ENCODE peak calls at places on chromosomes 6 and 20, in four cellular contexts. One of them, this sample, is unnamed.
A peak's percentile ranks its signal among the peaks of the same experiment; 100 is the strongest.

GRCh38 chr20:6094565-6094964 is 28.3 kb downstream of the FERMT1 start:
- DNase-seq in T-cell: no peak
- DNase-seq in glomerular endothelial cell: no peak
- DNase-seq in GM04504: no peak
- DNase-seq in this sample: no peak

GRCh38 chr20:34254979-34255378 is 13.8 kb downstream of the ASIP start:
- DNase-seq in T-cell: no peak
- DNase-seq in glomerular endothelial cell: no peak
- DNase-seq in GM04504: no peak
- DNase-seq in this sample: no peak

GRCh38 chr6:18350271-18350670 is 36.9 kb upstream of the RNF144B start:
- DNase-seq in T-cell: no peak
- DNase-seq in glomerular endothelial cell: no peak
- DNase-seq in GM04504: no peak
- DNase-seq in this sample: no peak

GRCh38 chr6:4280031-4280430 is 144.7 kb upstream of the ECI2 start:
- DNase-seq in T-cell: no peak
- DNase-seq in glomerular endothelial cell: no peak
- DNase-seq in GM04504: no peak
- DNase-seq in this sample: no peak

GRCh38 chr6:15985354-15985995 is 143.4 kb upstream of the MYLIP start:
- DNase-seq in T-cell: no peak
- DNase-seq in glomerular endothelial cell: no peak
- DNase-seq in GM04504: no peak
- DNase-seq in this sample: no peak

GRCh38 chr6:16324622-16325225 is 86.3 kb downstream of the GMPR start:
- DNase-seq in T-cell: no peak
- DNase-seq in glomerular endothelial cell: no peak
- DNase-seq in GM04504: no peak
- DNase-seq in this sample: no peak

GRCh38 chr20:909641-910040 is 6.5 kb downstream of the ANGPT4 start:
- DNase-seq in T-cell: no peak
- DNase-seq in glomerular endothelial cell: no peak
- DNase-seq in GM04504: no peak
- DNase-seq in this sample: no peak

GRCh38 chr20:16317445-16318362 is 255.5 kb downstream of the KIF16B start:
- DNase-seq in T-cell: no peak
- DNase-seq in glomerular endothelial cell: no peak
- DNase-seq in GM04504: no peak
- DNase-seq in this sample: no peak

GRCh38 chr6:43231053-43231452 is 1.8 kb upstream of the DNPH1 start:
- DNase-seq in T-cell: no peak
- DNase-seq in glomerular endothelial cell: no peak
- DNase-seq in GM04504: no peak
- DNase-seq in this sample: no peak

GRCh38 chr6:109531446-109531845 is 48.4 kb upstream of the ZBTB24 start:
- DNase-seq in T-cell: no peak
- DNase-seq in glomerular endothelial cell: no peak
- DNase-seq in GM04504: no peak
- DNase-seq in this sample: no peak

GRCh38 chr6:46940433-46941226 is 18.9 kb upstream of the ADGRF5 start:
- DNase-seq in T-cell: no peak
- DNase-seq in glomerular endothelial cell: no peak
- DNase-seq in GM04504: no peak
- DNase-seq in this sample: peak; percentile 45

GRCh38 chr6:15132854-15133670 is 112.8 kb upstream of the JARID2 start:
- DNase-seq in T-cell: no peak
- DNase-seq in glomerular endothelial cell: no peak
- DNase-seq in GM04504: peak; percentile 78
- DNase-seq in this sample: no peak

GRCh38 chr20:49167811-49168507 is 20.2 kb downstream of the STAU1 start:
- DNase-seq in T-cell: no peak
- DNase-seq in glomerular endothelial cell: no peak
- DNase-seq in GM04504: no peak
- DNase-seq in this sample: no peak

GRCh38 chr6:109187399-109188114 is 92.2 kb downstream of the CEP57L1 start:
- DNase-seq in T-cell: peak; percentile 49
- DNase-seq in glomerular endothelial cell: peak; percentile 16
- DNase-seq in GM04504: no peak
- DNase-seq in this sample: peak; percentile 57

GRCh38 chr6:140001851-140002301 is 627.4 kb upstream of the CITED2 start:
- DNase-seq in T-cell: no peak
- DNase-seq in glomerular endothelial cell: no peak
- DNase-seq in GM04504: peak; percentile 55
- DNase-seq in this sample: no peak

GRCh38 chr20:25076731-25077609 is 5.0 kb downstream of the VSX1 start:
- DNase-seq in T-cell: no peak
- DNase-seq in glomerular endothelial cell: no peak
- DNase-seq in GM04504: no peak
- DNase-seq in this sample: peak; percentile 89

GRCh38 chr6:125154184-125155135 is 887 bp downstream of the TPD52L1 start:
- DNase-seq in T-cell: peak; percentile 9
- DNase-seq in glomerular endothelial cell: no peak
- DNase-seq in GM04504: no peak
- DNase-seq in this sample: no peak

GRCh38 chr20:2914160-2914559 is 40.9 kb downstream of the PTPRA start:
- DNase-seq in T-cell: no peak
- DNase-seq in glomerular endothelial cell: no peak
- DNase-seq in GM04504: no peak
- DNase-seq in this sample: peak; percentile 26

GRCh38 chr6:163457637-163458561 is 43.4 kb downstream of the QKI start:
- DNase-seq in T-cell: no peak
- DNase-seq in glomerular endothelial cell: peak; percentile 27
- DNase-seq in GM04504: peak; percentile 79
- DNase-seq in this sample: no peak

GRCh38 chr20:11229772-11230171 is 556.0 kb upstream of the JAG1 start:
- DNase-seq in T-cell: no peak
- DNase-seq in glomerular endothelial cell: peak; percentile 41
- DNase-seq in GM04504: peak; percentile 76
- DNase-seq in this sample: no peak

GRCh38 chr20:58478141-58478805 is 36.9 kb downstream of the APCDD1L start:
- DNase-seq in T-cell: no peak
- DNase-seq in glomerular endothelial cell: no peak
- DNase-seq in GM04504: no peak
- DNase-seq in this sample: no peak

GRCh38 chr6:33746651-33747100 is at the start of gene IP6K3:
- DNase-seq in T-cell: no peak
- DNase-seq in glomerular endothelial cell: no peak
- DNase-seq in GM04504: no peak
- DNase-seq in this sample: no peak

GRCh38 chr20:56986476-56986875 is 280.0 kb downstream of the BMP7 start:
- DNase-seq in T-cell: no peak
- DNase-seq in glomerular endothelial cell: no peak
- DNase-seq in GM04504: no peak
- DNase-seq in this sample: no peak

GRCh38 chr6:113683968-113684367 is 173.2 kb upstream of the MARCKS start:
- DNase-seq in T-cell: no peak
- DNase-seq in glomerular endothelial cell: no peak
- DNase-seq in GM04504: no peak
- DNase-seq in this sample: no peak

GRCh38 chr6:128024976-128025375 is 124.1 kb upstream of the THEMIS start:
- DNase-seq in T-cell: no peak
- DNase-seq in glomerular endothelial cell: no peak
- DNase-seq in GM04504: no peak
- DNase-seq in this sample: no peak

GRCh38 chr6:11732036-11732545 is 46.5 kb downstream of the ADTRP start:
- DNase-seq in T-cell: no peak
- DNase-seq in glomerular endothelial cell: no peak
- DNase-seq in GM04504: peak; percentile 81
- DNase-seq in this sample: no peak

GRCh38 chr6:35213824-35214756 is at the start of gene SCUBE3:
- DNase-seq in T-cell: no peak
- DNase-seq in glomerular endothelial cell: no peak
- DNase-seq in GM04504: no peak
- DNase-seq in this sample: peak; percentile 51

GRCh38 chr6:331622-332521 is 39.6 kb downstream of the DUSP22 start:
- DNase-seq in T-cell: no peak
- DNase-seq in glomerular endothelial cell: no peak
- DNase-seq in GM04504: no peak
- DNase-seq in this sample: no peak

GRCh38 chr6:119077643-119078448 is 618 bp downstream of the FAM184A start:
- DNase-seq in T-cell: peak; percentile 45
- DNase-seq in glomerular endothelial cell: no peak
- DNase-seq in GM04504: no peak
- DNase-seq in this sample: peak; percentile 72

GRCh38 chr20:7038029-7038428 is 270.5 kb downstream of the BMP2 start:
- DNase-seq in T-cell: no peak
- DNase-seq in glomerular endothelial cell: no peak
- DNase-seq in GM04504: peak; percentile 11
- DNase-seq in this sample: no peak

GRCh38 chr6:28969129-28969528 is 36.0 kb downstream of the ZNF311 start:
- DNase-seq in T-cell: no peak
- DNase-seq in glomerular endothelial cell: no peak
- DNase-seq in GM04504: no peak
- DNase-seq in this sample: no peak

GRCh38 chr6:130118236-130118635 is 99.9 kb downstream of the L3MBTL3 start:
- DNase-seq in T-cell: no peak
- DNase-seq in glomerular endothelial cell: no peak
- DNase-seq in GM04504: no peak
- DNase-seq in this sample: no peak

GRCh38 chr6:154914288-154914687 is 80.8 kb upstream of the TIAM2 start:
- DNase-seq in T-cell: no peak
- DNase-seq in glomerular endothelial cell: no peak
- DNase-seq in GM04504: no peak
- DNase-seq in this sample: no peak

GRCh38 chr6:45387236-45387635 is 9.5 kb upstream of the SUPT3H start:
- DNase-seq in T-cell: no peak
- DNase-seq in glomerular endothelial cell: no peak
- DNase-seq in GM04504: no peak
- DNase-seq in this sample: no peak

GRCh38 chr6:128919412-128919811 is 36.5 kb downstream of the LAMA2 start:
- DNase-seq in T-cell: no peak
- DNase-seq in glomerular endothelial cell: no peak
- DNase-seq in GM04504: peak; percentile 68
- DNase-seq in this sample: no peak